ENCODE peak calls at places on chromosomes 13 and 19, in nine cellular contexts. D, W, J, Z, L, Q, N, X and C are unnamed samples. For H3K9me3, the result is how much of the 10 kb centered on the place peaks cover.

GRCh38 chr13:113419531-113420183 is 33.6 kb downstream of the ADPRHL1 start:
- DNase-seq in D (no peak), W (no peak), J (no peak), Z (no peak), L (no peak), Q (no peak), N (no peak), X (no peak), C (no peak)

GRCh38 chr13:70189981-70190380 is 81.7 kb upstream of the KLHL1 start:
- DNase-seq in D (no peak), W (no peak), J (no peak), Z (no peak), L (no peak), Q (no peak), N (no peak), X (no peak), C (no peak)

GRCh38 chr19:34994643-34995471 is 5.3 kb upstream of the GRAMD1A start:
- DNase-seq in D (peak), W (peak), J (no peak), Z (no peak), L (no peak), Q (peak), N (no peak), X (no peak), C (no peak)

GRCh38 chr13:49690133-49690989 is 925 bp downstream of the EBPL start:
- DNase-seq in D (peak), W (peak), J (no peak), Z (no peak), L (peak), Q (peak), N (no peak), X (no peak), C (no peak)

GRCh38 chr13:41700790-41701310 is 243.5 kb downstream of the RGCC start:
- DNase-seq in D (peak), W (no peak), J (no peak), Z (no peak), L (peak), Q (no peak), N (no peak), X (no peak), C (no peak)

GRCh38 chr19:6528544-6529121 is 2.2 kb upstream of the TNFSF9 start:
- DNase-seq in D (peak), W (peak), J (no peak), Z (no peak), L (no peak), Q (no peak), N (no peak), X (peak), C (no peak)

GRCh38 chr13:44816701-44817684 is 172.3 kb downstream of the NUFIP1 start:
- DNase-seq in D (peak), W (no peak), J (no peak), Z (no peak), L (no peak), Q (peak), N (no peak), X (no peak), C (no peak)

GRCh38 chr19:6103217-6103644 is 7.1 kb downstream of the RFX2 start:
- DNase-seq in D (no peak), W (peak), J (no peak), Z (peak), L (peak), Q (peak), N (no peak), X (no peak), C (no peak)

GRCh38 chr13:32650705-32651311 is 64.6 kb downstream of the PDS5B start:
- DNase-seq in D (peak), W (peak), J (no peak), Z (peak), L (peak), Q (peak), N (no peak), X (peak), C (peak)

GRCh38 chr19:32324631-32325215 is 20.7 kb upstream of the ZNF507 start:
- DNase-seq in D (no peak), W (no peak), J (no peak), Z (no peak), L (peak), Q (no peak), N (no peak), X (no peak), C (no peak)

GRCh38 chr19:7515471-7516226 is at the start of gene ZNF358:
- DNase-seq in D (peak), W (peak), J (no peak), Z (peak), L (peak), Q (peak), N (no peak), X (peak), C (peak)

GRCh38 chr19:38698225-38699026 is 45.8 kb downstream of the CAPN12 start:
- DNase-seq in D (no peak), W (no peak), J (no peak), Z (no peak), L (no peak), Q (no peak), N (no peak), X (no peak), C (no peak)

GRCh38 chr19:54587026-54587425 is 6.4 kb upstream of the LILRA1 start:
- DNase-seq in D (no peak), W (no peak), J (no peak), Z (no peak), L (no peak), Q (no peak), N (no peak), X (no peak), C (no peak)

GRCh38 chr13:50119593-50119992 is 104.3 kb downstream of the KCNRG start:
- DNase-seq in D (no peak), W (no peak), J (no peak), Z (no peak), L (peak), Q (no peak), N (no peak), X (peak), C (no peak)

GRCh38 chr13:112586334-112586733 is 1.6 kb downstream of the TUBGCP3 start:
- DNase-seq in D (no peak), W (no peak), J (no peak), Z (no peak), L (no peak), Q (no peak), N (no peak), X (no peak), C (no peak)

GRCh38 chr13:50374517-50374916 is 359.3 kb downstream of the KCNRG start:
- DNase-seq in D (no peak), W (no peak), J (no peak), Z (no peak), L (no peak), Q (no peak), N (no peak), X (no peak), C (no peak)

GRCh38 chr19:33727331-33728028 is 69.2 kb upstream of the KCTD15 start:
- DNase-seq in D (no peak), W (no peak), J (no peak), Z (no peak), L (no peak), Q (no peak), N (no peak), X (no peak), C (no peak)

GRCh38 chr13:20017365-20017711 is 58.8 kb downstream of the ZMYM2 start:
- DNase-seq in D (no peak), W (no peak), J (no peak), Z (no peak), L (no peak), Q (no peak), N (no peak), X (no peak), C (no peak)

GRCh38 chr13:25046985-25047660 is 48.8 kb upstream of the PABPC3 start:
- DNase-seq in D (no peak), W (no peak), J (no peak), Z (no peak), L (peak), Q (no peak), N (no peak), X (peak), C (no peak)

GRCh38 chr13:80048030-80048429 is 292.9 kb downstream of the SPRY2 start:
- DNase-seq in D (no peak), W (no peak), J (no peak), Z (no peak), L (no peak), Q (no peak), N (no peak), X (no peak), C (no peak)

GRCh38 chr13:113357529-113357928 is 6.4 kb downstream of the GRTP1 start:
- DNase-seq in D (no peak), W (no peak), J (no peak), Z (no peak), L (peak), Q (no peak), N (peak), X (no peak), C (no peak)

GRCh38 chr13:37316935-37317334 is 211.5 kb upstream of the CSNK1A1L start:
- DNase-seq in D (no peak), W (no peak), J (no peak), Z (no peak), L (no peak), Q (no peak), N (no peak), X (no peak), C (no peak)

GRCh38 chr13:21055016-21055415 is 6.4 kb downstream of the LATS2 start:
- DNase-seq in D (no peak), W (no peak), J (no peak), Z (no peak), L (no peak), Q (no peak), N (no peak), X (no peak), C (no peak)

GRCh38 chr13:112073245-112074138 is 6.5 kb downstream of the SOX1 start:
- DNase-seq in D (no peak), W (no peak), J (no peak), Z (no peak), L (no peak), Q (no peak), N (no peak), X (peak), C (no peak)

GRCh38 chr13:114082849-114083645 is 49.4 kb downstream of the RASA3 start:
- DNase-seq in D (no peak), W (no peak), J (no peak), Z (no peak), L (no peak), Q (no peak), N (no peak), X (no peak), C (no peak)

GRCh38 chr19:43934055-43934984 is 762 bp downstream of the ZNF45 start:
- DNase-seq in D (peak), W (no peak), J (no peak), Z (no peak), L (no peak), Q (no peak), N (no peak), X (peak), C (no peak)

GRCh38 chr19:6801397-6802086 is 29.0 kb downstream of the VAV1 start:
- DNase-seq in D (peak), W (peak), J (no peak), Z (no peak), L (no peak), Q (peak), N (no peak), X (peak), C (peak)

GRCh38 chr13:113838711-113839201 is 25.1 kb downstream of the GAS6 start:
- DNase-seq in D (no peak), W (no peak), J (no peak), Z (no peak), L (no peak), Q (no peak), N (no peak), X (no peak), C (no peak)

GRCh38 chr13:110289174-110289573 is 17.8 kb downstream of the COL4A1 start:
- DNase-seq in D (no peak), W (no peak), J (no peak), Z (no peak), L (no peak), Q (no peak), N (no peak), X (no peak), C (no peak)

GRCh38 chr19:12792048-12792852 is 964 bp downstream of the JUNB start:
- DNase-seq in D (peak), W (peak), J (no peak), Z (no peak), L (peak), Q (peak), N (no peak), X (peak), C (peak)

GRCh38 chr19:33785795-33786194 is 10.9 kb upstream of the KCTD15 start:
- DNase-seq in D (no peak), W (no peak), J (no peak), Z (no peak), L (peak), Q (no peak), N (no peak), X (no peak), C (no peak)

GRCh38 chr19:16851031-16851712 is 22.0 kb downstream of the SIN3B start:
- DNase-seq in D (no peak), W (no peak), J (no peak), Z (no peak), L (no peak), Q (no peak), N (no peak), X (no peak), C (no peak)

GRCh38 chr13:25292301-25292700 is 5.0 kb upstream of the MTMR6 start:
- DNase-seq in D (no peak), W (no peak), J (no peak), Z (no peak), L (peak), Q (no peak), N (no peak), X (no peak), C (no peak)

GRCh38 chr19:54188224-54188871 is 1.0 kb downstream of the MBOAT7 start:
- DNase-seq in D (peak), W (no peak), J (no peak), Z (no peak), L (no peak), Q (peak), N (no peak), X (no peak), C (peak)

GRCh38 chr13:80361298-80361697 is 20.4 kb upstream of the SPRY2 start:
- DNase-seq in D (no peak), W (no peak), J (no peak), Z (no peak), L (no peak), Q (no peak), N (no peak), X (no peak), C (no peak)

GRCh38 chr13:48018637-48019036 is 17.6 kb upstream of the SUCLA2 start:
- DNase-seq in D (no peak), W (no peak), J (no peak), Z (no peak), L (no peak), Q (no peak), N (no peak), X (no peak), C (no peak)

GRCh38 chr13:89457977-89458376 is 1786.8 kb downstream of the SLITRK5 start:
- DNase-seq in D (peak), W (no peak), J (no peak), Z (no peak), L (peak), Q (peak), N (no peak), X (peak), C (no peak)

GRCh38 chr19:48752511-48753365 is at the start of gene FUT1:
- DNase-seq in D (no peak), W (peak), J (peak), Z (no peak), L (no peak), Q (peak), N (no peak), X (peak), C (peak)

GRCh38 chr19:873084-874019 is 13.9 kb downstream of the CFD start:
- DNase-seq in D (peak), W (peak), J (no peak), Z (no peak), L (peak), Q (peak), N (no peak), X (peak), C (peak)

GRCh38 chr19:872266-872951 is 12.9 kb downstream of the CFD start:
- DNase-seq in D (peak), W (peak), J (no peak), Z (no peak), L (peak), Q (peak), N (no peak), X (peak), C (peak)

GRCh38 chr19:876089-876488 is 16.6 kb downstream of the CFD start:
- DNase-seq in D (no peak), W (no peak), J (no peak), Z (no peak), L (no peak), Q (no peak), N (no peak), X (no peak), C (no peak)

GRCh38 chr19:876780-877314 is 16.1 kb downstream of the MED16 start:
- DNase-seq in D (no peak), W (no peak), J (no peak), Z (no peak), L (no peak), Q (no peak), N (no peak), X (no peak), C (no peak)

GRCh38 chr19:875265-875879 is 15.9 kb downstream of the CFD start:
- DNase-seq in D (no peak), W (no peak), J (no peak), Z (no peak), L (no peak), Q (no peak), N (no peak), X (no peak), C (no peak)
- TF ChIP-seq CTCF in D (no peak), W (no peak), J (peak), Z (no peak), L (no peak), Q (no peak), N (no peak), X (no peak), C (no peak)

GRCh38 chr19:22620912-22621311 is 13.2 kb upstream of the ZNF492 start:
- DNase-seq in D (no peak), W (no peak), J (no peak), Z (no peak), L (no peak), Q (no peak), N (no peak), X (no peak), C (no peak)

GRCh38 chr19:22623841-22624221 is 10.3 kb upstream of the ZNF492 start:
- DNase-seq in D (no peak), W (no peak), J (no peak), Z (no peak), L (no peak), Q (no peak), N (no peak), X (no peak), C (no peak)

GRCh38 chr19:22622020-22622419 is 12.1 kb upstream of the ZNF492 start:
- DNase-seq in D (no peak), W (no peak), J (no peak), Z (no peak), L (no peak), Q (no peak), N (no peak), X (no peak), C (no peak)

GRCh38 chr19:22625266-22626035 is 8.7 kb upstream of the ZNF492 start:
- DNase-seq in D (no peak), W (no peak), J (no peak), Z (no peak), L (no peak), Q (no peak), N (no peak), X (no peak), C (no peak)

DNA sequence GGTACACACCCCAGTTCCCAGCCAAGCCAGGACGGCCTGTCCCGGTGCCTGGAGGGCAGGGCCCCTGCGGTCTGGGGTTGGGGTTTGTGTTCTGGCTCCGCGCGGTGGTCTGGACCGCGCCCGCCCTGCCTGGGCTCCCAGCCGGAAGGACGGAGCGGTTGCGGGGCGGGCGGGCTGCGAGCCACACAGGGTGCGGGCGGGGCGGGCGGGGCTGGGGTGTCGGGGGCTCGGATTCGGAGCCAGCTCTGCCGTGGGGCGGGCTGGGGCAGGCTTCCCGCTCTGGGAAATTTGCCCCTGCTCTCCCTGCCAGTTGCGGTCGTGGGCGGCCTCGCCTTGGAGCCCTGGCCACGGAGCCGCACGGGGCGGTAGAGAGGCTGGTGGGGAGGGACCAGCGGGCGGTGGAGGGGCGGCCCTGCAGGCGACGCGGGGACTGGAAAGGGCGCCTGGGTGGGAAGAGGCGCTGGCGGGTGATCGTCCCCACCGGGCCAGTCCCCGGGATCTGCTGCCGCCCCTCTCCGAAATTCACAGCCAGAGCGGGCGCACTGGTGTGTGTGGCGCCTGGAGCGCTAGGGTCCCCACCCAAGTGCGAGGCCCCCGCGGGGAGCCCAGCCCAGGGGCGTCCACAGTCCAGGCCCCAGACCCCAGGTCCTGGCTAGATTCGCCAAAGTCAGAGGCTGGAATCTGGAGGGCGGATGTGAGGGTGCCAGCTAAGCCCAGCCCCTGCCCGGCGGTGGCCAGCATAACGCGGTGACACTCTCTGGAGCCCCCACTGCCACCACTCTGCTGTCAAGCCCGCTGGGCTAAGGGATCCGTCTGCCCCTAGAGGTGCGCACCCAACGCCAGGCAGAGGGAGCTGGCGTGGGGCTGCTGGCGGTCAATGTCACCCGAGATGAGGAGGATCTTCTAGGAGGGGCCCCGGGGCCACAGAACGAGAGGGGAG is 11.0 kb upstream of the ZNF492 start:
- DNase-seq in D (no peak), W (no peak), J (no peak), Z (peak), L (no peak), Q (no peak), N (no peak), X (no peak), C (no peak)
- H3K9me3 ChIP-seq in D (under half), W (under half), J (half or more), Z (under half), L (under half), Q (under half), N (under half), X (under half), C (under half)

GRCh38 chr19:3578390-3578789 is 5.6 kb downstream of the HMG20B start:
- DNase-seq in D (no peak), W (no peak), J (no peak), Z (no peak), L (no peak), Q (no peak), N (no peak), X (no peak), C (no peak)
- H3K27ac ChIP-seq in D (no peak), W (peak), J (no peak), Z (peak), L (no peak), Q (no peak), N (no peak), X (no peak), C (no peak)

GRCh38 chr19:11288349-11288748 is 7.6 kb upstream of the TSPAN16 start:
- DNase-seq in D (peak), W (no peak), J (no peak), Z (no peak), L (peak), Q (no peak), N (no peak), X (no peak), C (no peak)
- TF ChIP-seq CTCF in D (no peak), W (peak), J (peak), Z (peak), L (peak), Q (peak), N (peak), X (peak), C (no peak)

DNA sequence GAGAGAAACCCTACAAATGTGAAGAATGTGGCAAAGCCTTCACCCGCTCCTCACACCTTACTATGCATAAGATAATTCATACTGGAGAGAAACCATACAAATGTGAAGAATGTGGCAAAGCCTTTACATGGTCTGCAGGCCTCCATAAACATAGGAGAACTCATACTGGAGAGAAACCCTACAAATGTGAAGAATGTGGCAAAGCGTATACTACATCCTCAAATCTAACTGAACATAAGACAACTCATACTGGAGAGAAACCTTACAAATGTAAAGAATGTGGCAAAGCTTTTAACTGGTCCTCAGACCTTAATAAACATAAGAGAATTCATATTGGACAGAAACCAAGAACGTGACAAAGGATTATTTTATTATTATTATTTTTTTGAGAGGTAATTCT is 30.7 kb downstream of the ZNF486 start:
- DNase-seq in D (no peak), W (no peak), J (no peak), Z (no peak), L (no peak), Q (no peak), N (no peak), X (no peak), C (no peak)
- H3K9me3 ChIP-seq in D (under half), W (half or more), J (under half), Z (under half), L (under half), Q (half or more), N (under half), X (under half), C (under half)

GRCh38 chr13:23506821-23507210 is 63.4 kb upstream of the TNFRSF19 start:
- DNase-seq in D (no peak), W (no peak), J (no peak), Z (no peak), L (peak), Q (peak), N (no peak), X (peak), C (no peak)
- H3K27ac ChIP-seq in D (no peak), W (no peak), J (no peak), Z (no peak), L (peak), Q (no peak), N (no peak), X (peak), C (no peak)

GRCh38 chr19:3401004-3401768 is 34.8 kb downstream of the NFIC start:
- DNase-seq in D (no peak), W (no peak), J (no peak), Z (no peak), L (no peak), Q (no peak), N (no peak), X (no peak), C (no peak)
- TF ChIP-seq CTCF in D (no peak), W (no peak), J (no peak), Z (no peak), L (no peak), Q (no peak), N (no peak), X (no peak), C (no peak)